ENCODE peak calls at places on chromosomes 3 and 15, in six cellular contexts. C is hepatocyte, U is stomach, A is endothelial cell of umbilical vein, O is cardiac muscle cell, F is A549. T is an unnamed sample.

GRCh38 chr3:48247401-48247807 is 6.5 kb downstream of the ZNF589 start:
- DNase-seq in U (no peak), A (peak; percentile 74), O (no peak), F (no peak), C (no peak), T (no peak)

GRCh38 chr15:27408428-27408827 is 437.4 kb downstream of the GABRG3 start:
- DNase-seq in O (no peak), A (no peak), F (no peak), U (no peak), C (no peak), T (no peak)

GRCh38 chr3:38001456-38002081 is 11.0 kb downstream of the VILL start:
- DNase-seq in C (no peak), O (no peak), F (no peak), A (no peak), U (peak; percentile 87), T (peak; percentile 29)

GRCh38 chr15:84987949-84988624 is 6.4 kb downstream of the PDE8A start:
- DNase-seq in F (no peak), O (no peak), A (no peak), C (no peak), U (no peak), T (no peak)

GRCh38 chr3:66480666-66481065 is 20.2 kb downstream of the LRIG1 start:
- DNase-seq in F (no peak), C (no peak), A (peak; percentile 77), U (no peak), O (no peak), T (no peak)

GRCh38 chr3:185225523-185225922 is 28.3 kb downstream of the EHHADH start:
- DNase-seq in O (no peak), A (no peak), C (no peak), U (no peak), F (no peak), T (no peak)

GRCh38 chr3:146161725-146162047 is 702 bp upstream of the PLOD2 start:
- DNase-seq in U (peak; percentile 32), C (peak; percentile 59), F (peak; percentile 46), A (peak; percentile 79), O (no peak), T (no peak)

GRCh38 chr3:57877116-57877515 is 121.0 kb downstream of the SLMAP start:
- DNase-seq in C (no peak), A (no peak), F (no peak), U (no peak), O (no peak), T (no peak)

GRCh38 chr3:168511428-168512014 is 415.8 kb upstream of the GOLIM4 start:
- DNase-seq in O (peak; percentile 42), A (peak; percentile 14), C (peak; percentile 30), F (peak; percentile 0), U (no peak), T (no peak)

GRCh38 chr15:39834256-39834655 is 51.6 kb upstream of the FSIP1 start:
- DNase-seq in O (no peak), C (no peak), F (no peak), U (no peak), A (no peak), T (no peak)

GRCh38 chr15:76059320-76060097 is at the start of gene TMEM266:
- DNase-seq in C (peak; percentile 89), F (peak; percentile 43), O (peak; percentile 89), A (peak; percentile 23), U (peak; percentile 43), T (no peak)

GRCh38 chr3:94716326-94717018 is 653.6 kb downstream of the NSUN3 start:
- DNase-seq in F (peak; percentile 22), A (no peak), O (peak; percentile 5), U (peak; percentile 37), C (peak; percentile 18), T (no peak)

GRCh38 chr15:47331796-47332480 is 385.4 kb upstream of the SEMA6D start:
- DNase-seq in C (peak; percentile 62), A (no peak), O (peak; percentile 78), F (no peak), U (no peak), T (no peak)

GRCh38 chr3:105679951-105680350 is 188.9 kb downstream of the CBLB start:
- DNase-seq in U (no peak), A (no peak), C (no peak), O (no peak), F (no peak), T (no peak)

GRCh38 chr3:184155644-184156521 is 706 bp downstream of the DVL3 start:
- DNase-seq in O (peak; percentile 54), F (no peak), C (peak; percentile 52), U (no peak), A (peak; percentile 55), T (peak; percentile 38)

GRCh38 chr15:88257311-88257901 is 867 bp upstream of the NTRK3 start:
- DNase-seq in U (no peak), O (peak; percentile 34), F (no peak), C (peak; percentile 22), A (no peak), T (peak; percentile 52)

GRCh38 chr3:195820186-195820585 is 8.5 kb upstream of the MUC4 start:
- DNase-seq in O (no peak), C (no peak), F (no peak), U (no peak), A (no peak), T (no peak)

GRCh38 chr3:37993811-37994638 is 3.4 kb downstream of the VILL start:
- DNase-seq in C (peak; percentile 88), A (peak; percentile 76), U (peak; percentile 52), F (no peak), O (no peak), T (peak; percentile 79)

GRCh38 chr3:182949688-182950087 is 30.6 kb downstream of the DCUN1D1 start:
- DNase-seq in U (no peak), A (no peak), O (no peak), F (no peak), C (no peak), T (no peak)

GRCh38 chr3:111577798-111578685 is 17.1 kb downstream of the ZBED2 start:
- DNase-seq in A (peak; percentile 25), C (peak; percentile 74), U (no peak), F (peak; percentile 83), O (peak; percentile 44), T (no peak)

GRCh38 chr3:126523745-126524428 is at the start of gene CHST13:
- DNase-seq in C (peak; percentile 86), O (peak; percentile 89), U (peak; percentile 46), A (no peak), F (peak; percentile 51), T (no peak)

GRCh38 chr3:194141415-194142155 is 5.6 kb downstream of the HES1 start:
- DNase-seq in U (peak; percentile 95), F (peak; percentile 83), O (peak; percentile 91), C (peak; percentile 97), A (peak; percentile 93), T (peak; percentile 90)
- H3K4me3 ChIP-seq in U (peak overlapping the region; percentile 44), F (peak overlapping the region; percentile 47), O (no peak overlapping the region), C (no peak overlapping the region), A (no peak overlapping the region), T (peak overlapping the region; percentile 8)

GRCh38 chr3:77039606-77040553 is at the start of gene ROBO2:
- DNase-seq in A (no peak), F (no peak), O (peak; percentile 87), C (peak; percentile 80), U (no peak), T (peak; percentile 67)

GRCh38 chr3:77041156-77041696 is 1.3 kb downstream of the ROBO2 start:
- DNase-seq in A (no peak), U (no peak), C (peak; percentile 8), O (no peak), F (no peak), T (no peak)

GRCh38 chr3:77045686-77046085 is 5.8 kb downstream of the ROBO2 start:
- DNase-seq in U (no peak), A (no peak), O (no peak), C (no peak), F (no peak), T (no peak)

GRCh38 chr3:77041756-77042155 is 1.9 kb downstream of the ROBO2 start:
- DNase-seq in O (no peak), U (no peak), A (no peak), F (no peak), C (peak; percentile 5), T (no peak)

DNA sequence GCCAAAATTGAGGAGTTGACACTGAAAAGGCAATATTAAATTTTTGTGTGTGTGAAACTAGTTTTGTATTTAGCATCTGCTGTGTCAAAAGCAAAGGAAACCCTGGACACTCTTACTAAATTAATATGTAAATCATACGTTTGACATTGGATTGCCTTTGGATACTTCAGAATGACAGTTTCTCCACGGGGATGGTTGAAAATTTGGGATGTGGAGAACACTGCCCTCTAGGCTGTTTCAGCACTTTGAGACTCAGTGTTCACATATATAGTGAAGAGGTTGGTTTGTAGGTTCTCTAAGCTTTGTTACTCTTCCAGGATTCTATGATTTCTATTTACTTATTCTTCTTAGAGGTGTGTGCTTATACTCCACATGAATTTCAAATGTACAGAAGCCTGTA is 3.0 kb downstream of the ROBO2 start:
- DNase-seq in U (no peak), O (peak; percentile 27), C (peak; percentile 7), A (no peak), F (no peak), T (no peak)
- TF ChIP-seq CTCF in U (no peak), O (no peak), C (peak; percentile 44), A (no peak), F (no peak), T (no peak)

DNA sequence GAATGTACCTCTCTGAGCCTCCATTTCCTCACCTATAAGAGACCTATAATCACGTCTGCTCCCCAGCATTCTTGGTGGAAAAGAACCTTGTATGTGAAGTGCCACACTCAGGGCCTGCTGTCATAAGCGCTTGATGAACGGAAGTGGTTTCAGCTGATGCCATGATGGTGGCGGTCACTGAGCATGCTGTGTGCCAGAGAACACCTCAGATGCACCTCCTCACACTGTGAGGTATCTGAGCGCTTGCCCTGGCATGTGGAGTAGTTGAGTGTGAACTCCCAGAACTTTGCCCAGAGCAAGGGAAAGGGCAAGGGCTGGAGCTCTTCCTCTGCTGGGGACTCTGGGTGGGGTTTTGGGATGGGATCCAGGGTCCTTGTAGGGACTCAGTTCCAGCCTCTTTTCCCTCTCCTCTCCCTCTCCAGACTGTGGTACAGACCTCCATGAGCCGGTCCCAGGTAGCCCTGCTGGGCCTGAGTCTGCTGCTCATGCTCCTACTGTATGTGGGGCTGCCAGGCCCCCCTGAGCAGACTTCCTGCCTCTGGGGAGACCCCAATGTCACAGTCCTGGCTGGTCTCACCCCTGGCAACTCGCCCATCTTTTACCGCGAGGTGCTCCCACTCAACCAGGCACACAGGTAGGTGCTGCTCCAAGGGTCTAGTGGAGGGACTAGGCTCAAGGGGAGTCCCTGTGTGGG is 2.7 kb downstream of the ABHD14A start:
- DNase-seq in C (no peak), O (no peak), U (no peak), F (no peak), A (no peak), T (no peak)
- H3K27ac ChIP-seq in C (no peak overlapping the region), O (no peak overlapping the region), U (no peak overlapping the region), F (no peak overlapping the region), A (no peak overlapping the region), T (no peak overlapping the region)

DNA sequence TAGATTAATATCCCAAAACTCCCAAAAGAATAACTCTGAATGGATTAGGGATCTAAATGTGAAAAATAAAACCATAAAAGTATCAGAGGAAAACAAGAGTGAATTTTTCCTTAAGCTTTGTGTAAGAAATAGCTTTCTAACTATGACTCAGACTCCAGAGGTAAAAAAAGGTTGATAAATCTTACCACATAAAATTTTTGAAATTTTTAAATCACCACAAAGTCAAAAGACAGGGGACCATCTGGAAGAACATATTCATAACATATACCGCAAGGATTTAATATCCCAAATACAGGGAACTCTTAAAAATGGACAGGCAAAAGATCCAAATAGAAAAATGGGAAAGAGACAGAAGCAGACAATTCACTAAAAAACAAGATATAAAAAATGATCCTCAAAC is 145.0 kb downstream of the ARNT2 start:
- DNase-seq in U (no peak), O (no peak), F (no peak), A (no peak), C (no peak), T (no peak)
- H3K4me3 ChIP-seq in U (no peak overlapping the region), O (no peak overlapping the region), F (no peak overlapping the region), A (no peak overlapping the region), C (no peak overlapping the region), T (no peak overlapping the region)

GRCh38 chr3:187616307-187616939 is 53.8 kb downstream of the SST start:
- DNase-seq in C (peak; percentile 63), O (peak; percentile 72), U (peak; percentile 58), A (peak; percentile 37), F (peak; percentile 61), T (no peak)
- TF ChIP-seq CTCF in C (peak; percentile 62), O (peak; percentile 87), U (peak; percentile 61), A (peak; percentile 64), F (peak; percentile 58), T (peak; percentile 69)